ENCODE peak calls at places on chromosomes 12 and 14, in five cellular contexts. R is cardiac muscle cell; P is cardiac fibroblast; E is CD8-positive, alpha-beta T cell; L is Panc1. K is an unnamed sample.

GRCh38 chr12:91663331-91663998 is 480.8 kb upstream of the DCN start:
- DNase-seq in P (no peak), E (no peak), R (no peak), L (no peak), K (no peak)

GRCh38 chr12:27841392-27841882 is 61.4 kb upstream of the MANSC4 start:
- DNase-seq in E (no peak), R (peak), L (no peak), P (no peak), K (no peak)

GRCh38 chr14:66477567-66477966 is 8.6 kb upstream of the CCDC196 start:
- DNase-seq in R (no peak), P (no peak), E (no peak), L (no peak), K (no peak)

GRCh38 chr12:45138609-45139008 is 77.3 kb upstream of the ANO6 start:
- DNase-seq in E (no peak), L (no peak), P (no peak), R (no peak), K (no peak)

GRCh38 chr12:12927211-12928079 is 24.5 kb downstream of the GPRC5D start:
- DNase-seq in L (no peak), P (peak), E (peak), R (peak), K (peak)

GRCh38 chr12:131242741-131243496 is 289.2 kb downstream of the ADGRD1 start:
- DNase-seq in P (no peak), R (no peak), E (no peak), L (no peak), K (no peak)

GRCh38 chr12:108335349-108336119 is 3.6 kb downstream of the CMKLR1 start:
- DNase-seq in L (no peak), R (no peak), E (no peak), P (no peak), K (no peak)

GRCh38 chr14:21521526-21521925 is 4.6 kb downstream of the SALL2 start:
- DNase-seq in R (peak), E (no peak), P (peak), L (no peak), K (no peak)

DNA sequence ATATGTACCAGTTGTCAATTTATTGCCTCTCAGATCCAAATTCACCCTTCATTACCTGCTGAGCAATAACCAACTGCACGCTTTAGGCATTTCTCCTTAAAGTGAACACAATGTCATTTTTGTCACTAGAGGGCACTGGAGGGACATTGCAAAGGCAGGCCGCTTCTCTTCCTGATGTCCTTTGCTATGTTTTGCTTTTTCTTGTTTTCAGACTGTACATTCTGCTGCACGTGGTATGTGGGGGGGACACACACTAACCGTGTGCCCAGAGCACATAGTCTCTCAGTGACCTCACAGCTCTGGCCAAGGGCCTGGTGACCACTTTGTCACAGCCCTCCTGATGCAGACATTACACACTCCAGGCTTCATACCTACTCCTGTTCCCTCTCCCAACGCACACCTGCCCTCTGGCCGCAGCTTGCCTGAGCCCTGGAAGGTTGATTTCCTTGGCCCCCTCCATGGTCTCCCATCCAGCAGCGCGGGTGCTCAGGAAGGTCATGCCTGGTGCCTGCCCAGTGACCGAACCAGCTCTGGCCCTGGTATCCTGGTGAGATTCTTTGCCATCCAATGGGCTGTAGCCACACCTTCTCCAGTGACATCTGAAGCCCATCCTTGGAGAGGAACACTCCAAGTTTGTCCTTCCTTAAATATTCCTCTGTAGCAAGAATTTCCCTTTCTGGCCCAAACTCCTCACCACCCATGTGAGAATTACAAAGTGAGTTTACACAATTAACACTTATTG is 39.9 kb downstream of the MYO1H start:
- DNase-seq in P (peak), R (peak), L (no peak), E (no peak), K (no peak)
- TF ChIP-seq CTCF in P (peak), R (peak), L (peak), E (no peak), K (peak)

GRCh38 chr12:88056571-88056970 is 27.4 kb upstream of the C12orf50 start:
- DNase-seq in L (no peak), P (no peak), E (no peak), R (no peak), K (no peak)

GRCh38 chr12:88057994-88058718 is 29.0 kb upstream of the C12orf50 start:
- DNase-seq in E (no peak), L (no peak), R (peak), P (peak), K (no peak)

GRCh38 chr12:88052686-88053085 is 23.5 kb upstream of the C12orf50 start:
- DNase-seq in R (peak), E (no peak), P (peak), L (no peak), K (peak)
- TF ChIP-seq CTCF in R (peak), E (no peak), P (peak), L (peak), K (no peak)

GRCh38 chr12:46401703-46402102 is 29.1 kb upstream of the SLC38A2 start:
- DNase-seq in L (no peak), E (no peak), P (peak), R (peak), K (no peak)
- TF ChIP-seq CTCF in L (peak), E (no peak), P (peak), R (peak), K (no peak)

GRCh38 chr12:128693115-128693514 is 130.6 kb downstream of the SLC15A4 start:
- DNase-seq in R (no peak), E (no peak), L (no peak), P (no peak), K (no peak)
- TF ChIP-seq CTCF in R (no peak), E (no peak), L (no peak), P (no peak), K (no peak)

GRCh38 chr14:39581474-39581873 is 149.2 kb upstream of the FBXO33 start:
- DNase-seq in P (no peak), R (peak), L (no peak), E (no peak), K (no peak)
- TF ChIP-seq CTCF in P (no peak), R (no peak), L (no peak), E (peak), K (peak)

GRCh38 chr12:39572551-39572950 is 47.1 kb downstream of the ABCD2 start:
- DNase-seq in L (no peak), R (no peak), E (no peak), P (no peak), K (no peak)
- TF ChIP-seq CTCF in L (no peak), R (no peak), E (no peak), P (no peak), K (no peak)

GRCh38 chr12:3483089-3483488 is 7.9 kb upstream of the PRMT8 start:
- DNase-seq in R (no peak), L (no peak), P (no peak), E (no peak), K (no peak)
- TF ChIP-seq CTCF in R (no peak), L (no peak), P (peak), E (no peak), K (no peak)

GRCh38 chr12:80232873-80233272 is 133.5 kb downstream of the OTOGL start:
- DNase-seq in P (no peak), L (no peak), R (no peak), E (no peak), K (no peak)
- TF ChIP-seq CTCF in P (no peak), L (no peak), R (no peak), E (no peak), K (no peak)

GRCh38 chr12:78571953-78572352 is 292.6 kb upstream of the SYT1 start:
- DNase-seq in P (no peak), R (no peak), E (no peak), L (no peak), K (no peak)
- TF ChIP-seq CTCF in P (no peak), R (no peak), E (no peak), L (peak), K (no peak)

K was measured in nephron progenitor cell.